ENCODE peak calls at places on chromosomes 6 and 20, in nine cellular contexts. W, F, X, C, Y, V, N, Q and U are unnamed samples.

GRCh38 chr20:46648903-46649649 is 2.2 kb downstream of the SLC13A3 start:
- DNase-seq in W (no peak), F (peak; percentile 90), X (peak; percentile 2), C (no peak), Y (no peak), V (no peak), N (no peak), Q (no peak), U (no peak)

GRCh38 chr6:105509506-105510331 is 106.8 kb upstream of the PREP start:
- DNase-seq in W (no peak), F (peak; percentile 8), X (no peak), C (no peak), Y (no peak), V (no peak), N (peak; percentile 43), Q (no peak), U (no peak)

GRCh38 chr6:26607434-26608230 is 10.9 kb downstream of the ABT1 start:
- DNase-seq in W (no peak), F (peak; percentile 74), X (no peak), C (no peak), Y (no peak), V (no peak), N (peak; percentile 54), Q (no peak), U (peak; percentile 58)

GRCh38 chr20:43853174-43853803 is 61.4 kb upstream of the TOX2 start:
- DNase-seq in W (no peak), F (no peak), X (peak; percentile 77), C (no peak), Y (no peak), V (no peak), N (no peak), Q (no peak), U (no peak)

GRCh38 chr6:111423960-111424846 is 58.8 kb downstream of the REV3L start:
- DNase-seq in W (no peak), F (peak; percentile 20), X (no peak), C (no peak), Y (no peak), V (no peak), N (no peak), Q (no peak), U (peak; percentile 18)

GRCh38 chr20:14434379-14435136 is 97.1 kb upstream of the FLRT3 start:
- DNase-seq in W (no peak), F (no peak), X (no peak), C (no peak), Y (no peak), V (no peak), N (peak; percentile 19), Q (no peak), U (no peak)

GRCh38 chr20:41233976-41234514 is 83.5 kb downstream of the ZHX3 start:
- DNase-seq in W (no peak), F (no peak), X (no peak), C (no peak), Y (no peak), V (no peak), N (no peak), Q (no peak), U (no peak)

GRCh38 chr6:82902290-82902689 is 163.4 kb downstream of the UBE3D start:
- DNase-seq in W (no peak), F (no peak), X (no peak), C (no peak), Y (no peak), V (no peak), N (no peak), Q (no peak), U (no peak)

GRCh38 chr20:53080412-53080962 is 108.3 kb downstream of the TSHZ2 start:
- DNase-seq in W (no peak), F (no peak), X (no peak), C (no peak), Y (no peak), V (no peak), N (no peak), Q (no peak), U (no peak)

GRCh38 chr6:31585531-31585930 is 546 bp upstream of the LST1 start:
- DNase-seq in W (no peak), F (peak; percentile 52), X (peak; percentile 74), C (no peak), Y (no peak), V (no peak), N (peak; percentile 36), Q (no peak), U (peak; percentile 47)

GRCh38 chr6:6220718-6221117 is 99.7 kb downstream of the F13A1 start:
- DNase-seq in W (no peak), F (no peak), X (no peak), C (no peak), Y (no peak), V (no peak), N (no peak), Q (no peak), U (no peak)

GRCh38 chr20:32072168-32072721 is 20.2 kb downstream of the HCK start:
- DNase-seq in W (no peak), F (no peak), X (no peak), C (no peak), Y (no peak), V (no peak), N (no peak), Q (no peak), U (no peak)

GRCh38 chr6:108134213-108134973 is 31.4 kb upstream of the NR2E1 start:
- DNase-seq in W (no peak), F (no peak), X (no peak), C (no peak), Y (no peak), V (no peak), N (no peak), Q (no peak), U (no peak)

GRCh38 chr6:108127826-108128225 is 38.0 kb upstream of the NR2E1 start:
- DNase-seq in W (no peak), F (no peak), X (peak; percentile 49), C (no peak), Y (no peak), V (no peak), N (peak; percentile 89), Q (peak; percentile 50), U (no peak)

GRCh38 chr6:108132863-108133262 is 33.0 kb upstream of the NR2E1 start:
- DNase-seq in W (no peak), F (no peak), X (no peak), C (no peak), Y (no peak), V (no peak), N (no peak), Q (no peak), U (no peak)

DNA sequence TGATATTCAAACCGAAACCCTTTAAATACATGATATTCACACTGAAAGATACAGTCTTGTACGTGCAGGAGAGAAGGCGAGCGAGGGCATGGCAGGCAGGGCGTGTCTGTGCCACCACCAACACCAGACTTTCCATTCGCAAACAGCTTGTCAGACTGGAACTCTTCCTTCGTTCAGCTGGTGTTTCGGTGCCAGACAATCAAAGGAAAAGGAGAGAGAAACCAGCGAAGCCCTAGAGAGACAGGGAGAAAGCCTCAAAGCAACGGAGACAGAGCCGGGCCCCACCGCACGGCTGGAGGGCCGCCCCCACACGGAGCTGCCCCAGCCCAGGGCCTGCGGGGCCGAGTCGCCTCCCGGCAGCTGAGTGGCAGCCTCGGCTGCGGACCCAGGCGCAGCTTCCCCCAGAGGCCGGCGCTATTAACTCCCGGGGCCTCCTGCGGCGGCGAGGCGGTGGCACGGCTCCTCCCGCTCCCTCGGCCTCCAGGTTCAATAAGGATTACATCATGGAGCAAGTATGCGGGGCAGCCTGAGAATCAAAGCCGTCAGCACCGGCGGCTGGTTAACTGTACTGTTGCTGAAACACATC is 32.1 kb upstream of the NR2E1 start:
- DNase-seq in W (no peak), F (peak; percentile 50), X (peak; percentile 87), C (no peak), Y (peak; percentile 39), V (no peak), N (peak; percentile 72), Q (peak; percentile 67), U (peak; percentile 29)
- TF ChIP-seq POLR2A in W (no peak), F (no peak), X (no peak), C (no peak), Y (no peak), V (no peak), N (no peak), Q (no peak), U (no peak)

DNA sequence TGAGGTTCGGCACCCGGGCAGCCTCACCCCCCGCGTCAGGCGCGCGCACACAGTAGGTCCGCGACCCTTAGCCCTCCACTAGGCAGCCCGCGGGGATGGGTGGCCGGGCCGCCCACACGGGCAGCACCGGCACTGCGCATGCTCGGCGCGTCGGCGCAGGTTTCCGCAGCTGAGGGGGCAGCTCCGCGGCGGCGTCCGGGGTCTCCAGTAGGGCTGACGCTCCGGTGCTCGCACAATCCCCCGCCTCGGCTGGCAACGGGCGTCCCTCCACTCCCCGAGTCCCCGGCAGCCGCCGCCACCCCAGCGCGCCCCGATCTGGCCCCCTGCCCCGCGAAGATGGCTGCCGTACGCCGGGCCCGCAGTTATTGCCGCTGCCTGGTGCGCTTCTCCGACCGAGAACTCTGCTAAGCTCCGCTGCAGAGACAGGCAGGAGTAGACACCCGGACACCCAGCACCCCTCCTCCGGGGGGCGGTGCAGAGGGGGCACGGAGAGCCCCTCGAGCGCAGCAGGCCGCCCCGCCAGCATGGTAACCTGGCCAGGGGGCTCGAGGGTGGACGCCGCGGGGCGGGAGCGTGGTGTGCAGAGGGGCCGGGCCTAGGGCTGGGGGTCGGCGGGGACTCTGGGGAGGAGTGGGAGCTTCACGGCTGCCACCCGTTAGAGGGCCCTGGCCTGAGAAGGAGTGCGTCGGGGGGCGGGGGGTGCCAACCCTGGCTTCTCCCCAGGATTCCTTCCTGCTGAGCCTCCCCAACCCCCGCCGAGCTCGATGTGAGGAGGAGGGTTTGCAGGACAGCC is at the start of gene FBXO9:
- DNase-seq in W (peak; percentile 67), F (peak; percentile 83), X (peak; percentile 93), C (peak; percentile 30), Y (peak; percentile 70), V (peak; percentile 84), N (peak; percentile 58), Q (peak; percentile 35), U (peak; percentile 86)
- TF ChIP-seq POLR2A in W (peak; percentile 65), F (peak; percentile 76), X (no peak), C (peak; percentile 33), Y (peak; percentile 69), V (no peak), N (peak; percentile 82), Q (no peak), U (peak; percentile 51)

DNA sequence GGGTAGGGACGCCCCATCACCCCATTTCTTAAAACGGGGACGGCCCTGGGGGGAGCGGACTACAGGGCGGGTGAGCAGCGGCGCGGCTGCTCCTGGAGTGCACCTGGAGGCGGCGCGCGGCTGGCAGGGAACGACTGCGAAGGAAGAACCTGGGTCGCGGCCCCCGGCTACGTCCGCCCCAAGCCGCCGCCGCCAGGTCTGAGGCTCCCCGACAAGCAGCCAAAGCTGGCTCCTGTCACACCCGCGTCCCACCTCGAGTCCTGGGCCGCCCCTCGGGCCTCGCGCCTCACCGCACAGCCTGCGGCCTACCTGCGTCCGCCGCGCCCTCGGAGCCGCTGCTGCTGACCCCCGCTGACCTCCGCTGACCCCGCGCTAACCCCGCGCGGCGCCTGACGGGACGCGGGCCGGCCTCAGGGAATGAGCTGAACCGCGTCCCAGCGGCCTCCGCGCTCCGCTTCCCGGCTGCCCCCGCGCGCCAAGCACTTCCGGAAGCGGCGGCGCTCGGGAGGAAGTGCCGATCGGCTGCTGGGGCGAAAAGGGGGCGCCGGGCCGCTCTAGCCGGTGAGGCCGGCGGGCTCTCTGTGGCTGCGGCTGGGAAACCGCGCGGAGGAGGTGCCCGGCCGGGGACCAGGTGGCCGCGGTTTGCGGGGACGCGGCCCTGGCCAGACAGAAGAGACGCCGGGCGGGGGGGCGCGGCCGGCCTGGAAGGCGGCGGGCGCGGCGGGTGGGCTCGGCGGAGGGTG is at the start of the genes ARFRP1 and ZGPAT:
- DNase-seq in W (peak; percentile 90), F (peak; percentile 89), X (peak; percentile 97), C (no peak), Y (peak; percentile 91), V (peak; percentile 89), N (peak; percentile 87), Q (peak; percentile 71), U (peak; percentile 91)
- TF ChIP-seq POLR2A in W (peak; percentile 76), F (peak; percentile 63), X (no peak), C (peak; percentile 65), Y (no peak), V (no peak), N (peak; percentile 40), Q (peak; percentile 16), U (peak; percentile 57)

GRCh38 chr6:106974999-106975698 is 620 bp upstream of the CD24 start:
- DNase-seq in W (peak; percentile 27), F (peak; percentile 49), X (peak; percentile 85), C (peak; percentile 14), Y (peak; percentile 35), V (no peak), N (peak; percentile 53), Q (peak; percentile 26), U (peak; percentile 19)
- TF ChIP-seq POLR2A in W (no peak), F (no peak), X (no peak), C (peak; percentile 14), Y (no peak), V (no peak), N (peak; percentile 21), Q (no peak), U (no peak)